ENCODE peak calls at places on chromosomes 5 and 9, in seven cellular contexts. One of them, this sample, is unnamed.

GRCh38 chr5:166503506-166503905 is 1787.9 kb upstream of the WWC1 start:
- DNase-seq in IMR-90: no peak
- DNase-seq in mesenchymal stem cell: no peak
- DNase-seq in neuronal stem cell: no peak
- DNase-seq in mesendoderm: no peak
- DNase-seq in H9: no peak
- DNase-seq in H1: no peak
- DNase-seq in this sample: no peak

GRCh38 chr9:85723220-85723619 is 18.5 kb downstream of the AGTPBP1 start:
- DNase-seq in IMR-90: no peak
- DNase-seq in mesenchymal stem cell: no peak
- DNase-seq in neuronal stem cell: no peak
- DNase-seq in mesendoderm: peak; percentile 88
- DNase-seq in H9: peak; percentile 91
- DNase-seq in H1: peak; percentile 77
- DNase-seq in this sample: no peak

GRCh38 chr9:22119537-22120167 is 110.5 kb upstream of the CDKN2B start:
- DNase-seq in IMR-90: peak; percentile 50
- DNase-seq in mesenchymal stem cell: no peak
- DNase-seq in neuronal stem cell: peak; percentile 9
- DNase-seq in mesendoderm: peak; percentile 63
- DNase-seq in H9: no peak
- DNase-seq in H1: no peak
- DNase-seq in this sample: peak; percentile 55

GRCh38 chr9:16136961-16137360 is 584.1 kb downstream of the CCDC171 start:
- DNase-seq in IMR-90: peak; percentile 79
- DNase-seq in mesenchymal stem cell: peak; percentile 59
- DNase-seq in neuronal stem cell: no peak
- DNase-seq in mesendoderm: no peak
- DNase-seq in H9: no peak
- DNase-seq in H1: no peak
- DNase-seq in this sample: peak; percentile 14

GRCh38 chr5:127838661-127839060 is 135.5 kb downstream of the CCDC192 start:
- DNase-seq in IMR-90: peak; percentile 64
- DNase-seq in mesenchymal stem cell: peak; percentile 65
- DNase-seq in neuronal stem cell: no peak
- DNase-seq in mesendoderm: peak; percentile 86
- DNase-seq in H9: peak; percentile 43
- DNase-seq in H1: no peak
- DNase-seq in this sample: no peak

GRCh38 chr5:135950611-135951010 is 4.2 kb downstream of the LECT2 start:
- DNase-seq in IMR-90: peak; percentile 75
- DNase-seq in mesenchymal stem cell: peak; percentile 22
- DNase-seq in neuronal stem cell: no peak
- DNase-seq in mesendoderm: no peak
- DNase-seq in H9: no peak
- DNase-seq in H1: no peak
- DNase-seq in this sample: no peak

GRCh38 chr5:36270175-36270574 is 28.4 kb upstream of the NADK2 start:
- DNase-seq in IMR-90: no peak
- DNase-seq in mesenchymal stem cell: no peak
- DNase-seq in neuronal stem cell: no peak
- DNase-seq in mesendoderm: no peak
- DNase-seq in H9: no peak
- DNase-seq in H1: no peak
- DNase-seq in this sample: no peak

GRCh38 chr9:111969061-111969460 is 72.4 kb downstream of the UGCG start:
- DNase-seq in IMR-90: peak; percentile 72
- DNase-seq in mesenchymal stem cell: peak; percentile 77
- DNase-seq in neuronal stem cell: no peak
- DNase-seq in mesendoderm: no peak
- DNase-seq in H9: no peak
- DNase-seq in H1: no peak
- DNase-seq in this sample: peak; percentile 84

GRCh38 chr5:78127875-78128274 is 166.6 kb downstream of the AP3B1 start:
- DNase-seq in IMR-90: no peak
- DNase-seq in mesenchymal stem cell: peak; percentile 7
- DNase-seq in neuronal stem cell: no peak
- DNase-seq in mesendoderm: peak; percentile 19
- DNase-seq in H9: no peak
- DNase-seq in H1: peak; percentile 59
- DNase-seq in this sample: peak; percentile 15

GRCh38 chr5:151565971-151566370 is 25.2 kb downstream of the FAT2 start:
- DNase-seq in IMR-90: no peak
- DNase-seq in mesenchymal stem cell: no peak
- DNase-seq in neuronal stem cell: no peak
- DNase-seq in mesendoderm: no peak
- DNase-seq in H9: no peak
- DNase-seq in H1: no peak
- DNase-seq in this sample: no peak

GRCh38 chr9:79189511-79189924 is 382.2 kb upstream of the TLE4 start:
- DNase-seq in IMR-90: peak; percentile 96
- DNase-seq in mesenchymal stem cell: peak; percentile 76
- DNase-seq in neuronal stem cell: no peak
- DNase-seq in mesendoderm: no peak
- DNase-seq in H9: no peak
- DNase-seq in H1: no peak
- DNase-seq in this sample: no peak

GRCh38 chr5:166068547-166069335 is 2222.7 kb upstream of the WWC1 start:
- DNase-seq in IMR-90: no peak
- DNase-seq in mesenchymal stem cell: peak; percentile 63
- DNase-seq in neuronal stem cell: no peak
- DNase-seq in mesendoderm: no peak
- DNase-seq in H9: no peak
- DNase-seq in H1: no peak
- DNase-seq in this sample: no peak

GRCh38 chr5:30572279-30572678 is 621.2 kb upstream of the CDH6 start:
- DNase-seq in IMR-90: no peak
- DNase-seq in mesenchymal stem cell: no peak
- DNase-seq in neuronal stem cell: no peak
- DNase-seq in mesendoderm: peak; percentile 39
- DNase-seq in H9: no peak
- DNase-seq in H1: no peak
- DNase-seq in this sample: no peak

GRCh38 chr9:134502261-134503211 is 139.1 kb upstream of the COL5A1 start:
- DNase-seq in IMR-90: peak; percentile 99
- DNase-seq in mesenchymal stem cell: peak; percentile 99
- DNase-seq in neuronal stem cell: no peak
- DNase-seq in mesendoderm: peak; percentile 62
- DNase-seq in H9: no peak
- DNase-seq in H1: no peak
- DNase-seq in this sample: peak; percentile 59

GRCh38 chr5:58497956-58498942 is 7.0 kb downstream of the GAPT start:
- DNase-seq in IMR-90: peak; percentile 41
- DNase-seq in mesenchymal stem cell: peak; percentile 47
- DNase-seq in neuronal stem cell: peak; percentile 12
- DNase-seq in mesendoderm: peak; percentile 60
- DNase-seq in H9: peak; percentile 37
- DNase-seq in H1: peak; percentile 66
- DNase-seq in this sample: peak; percentile 77

GRCh38 chr5:127696688-127697087 is 6.5 kb upstream of the CCDC192 start:
- DNase-seq in IMR-90: peak; percentile 71
- DNase-seq in mesenchymal stem cell: peak; percentile 63
- DNase-seq in neuronal stem cell: no peak
- DNase-seq in mesendoderm: peak; percentile 34
- DNase-seq in H9: no peak
- DNase-seq in H1: no peak
- DNase-seq in this sample: peak; percentile 42

GRCh38 chr5:150633424-150633823 is 7.0 kb upstream of the SYNPO start:
- DNase-seq in IMR-90: no peak
- DNase-seq in mesenchymal stem cell: no peak
- DNase-seq in neuronal stem cell: no peak
- DNase-seq in mesendoderm: no peak
- DNase-seq in H9: no peak
- DNase-seq in H1: no peak
- DNase-seq in this sample: no peak

GRCh38 chr5:81134066-81134465 is 99.1 kb upstream of the CKMT2 start:
- DNase-seq in IMR-90: no peak
- DNase-seq in mesenchymal stem cell: no peak
- DNase-seq in neuronal stem cell: no peak
- DNase-seq in mesendoderm: no peak
- DNase-seq in H9: no peak
- DNase-seq in H1: no peak
- DNase-seq in this sample: peak; percentile 56

GRCh38 chr5:68641211-68641610 is 425.7 kb downstream of the PIK3R1 start:
- DNase-seq in IMR-90: no peak
- DNase-seq in mesenchymal stem cell: no peak
- DNase-seq in neuronal stem cell: no peak
- DNase-seq in mesendoderm: no peak
- DNase-seq in H9: no peak
- DNase-seq in H1: no peak
- DNase-seq in this sample: no peak

GRCh38 chr5:170104710-170105109 is 987 bp upstream of the FOXI1 start:
- DNase-seq in IMR-90: no peak
- DNase-seq in mesenchymal stem cell: no peak
- DNase-seq in neuronal stem cell: no peak
- DNase-seq in mesendoderm: no peak
- DNase-seq in H9: peak; percentile 15
- DNase-seq in H1: peak; percentile 19
- DNase-seq in this sample: no peak

GRCh38 chr9:18207735-18208134 is 266.2 kb upstream of the ADAMTSL1 start:
- DNase-seq in IMR-90: no peak
- DNase-seq in mesenchymal stem cell: no peak
- DNase-seq in neuronal stem cell: no peak
- DNase-seq in mesendoderm: no peak
- DNase-seq in H9: no peak
- DNase-seq in H1: no peak
- DNase-seq in this sample: no peak

GRCh38 chr5:170287532-170287931 is 10.0 kb downstream of the LCP2 start:
- DNase-seq in IMR-90: no peak
- DNase-seq in mesenchymal stem cell: no peak
- DNase-seq in neuronal stem cell: no peak
- DNase-seq in mesendoderm: no peak
- DNase-seq in H9: no peak
- DNase-seq in H1: no peak
- DNase-seq in this sample: no peak

GRCh38 chr5:73436535-73437125 is 11.9 kb downstream of the FOXD1 start:
- DNase-seq in IMR-90: no peak
- DNase-seq in mesenchymal stem cell: no peak
- DNase-seq in neuronal stem cell: no peak
- DNase-seq in mesendoderm: peak; percentile 37
- DNase-seq in H9: peak; percentile 46
- DNase-seq in H1: peak; percentile 71
- DNase-seq in this sample: no peak
- H2BK5ac ChIP-seq in IMR-90: peak overlapping the region; percentile 71
- H2BK5ac ChIP-seq in mesenchymal stem cell: peak overlapping the region; percentile 33
- H2BK5ac ChIP-seq in neuronal stem cell: no peak overlapping the region
- H2BK5ac ChIP-seq in mesendoderm: no peak overlapping the region
- H2BK5ac ChIP-seq in H9: no peak overlapping the region
- H2BK5ac ChIP-seq in H1: no peak overlapping the region
- H2BK5ac ChIP-seq in this sample: no peak overlapping the region

DNA sequence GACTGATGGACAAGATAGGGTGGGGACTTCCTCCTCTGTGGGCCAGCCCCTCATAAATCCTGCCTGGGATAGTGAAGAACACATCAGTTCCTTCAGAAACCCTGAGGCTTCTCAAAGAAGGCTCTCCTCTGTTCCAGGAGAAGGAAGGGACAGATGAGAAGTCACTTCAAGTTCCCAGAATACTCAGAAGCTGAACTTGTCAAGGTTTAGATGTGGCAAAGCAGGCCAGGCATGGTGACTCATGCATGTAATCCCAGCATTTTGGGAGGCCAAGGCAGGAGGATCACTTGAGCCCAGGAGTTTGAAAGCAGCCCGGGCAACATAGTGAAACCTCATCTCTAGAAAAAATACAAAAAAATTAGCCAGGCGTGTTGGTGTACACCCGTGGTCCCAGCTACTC is 38.5 kb downstream of the STOM start:
- DNase-seq in IMR-90: no peak
- DNase-seq in mesenchymal stem cell: peak; percentile 28
- DNase-seq in neuronal stem cell: no peak
- DNase-seq in mesendoderm: no peak
- DNase-seq in H9: no peak
- DNase-seq in H1: no peak
- DNase-seq in this sample: peak; percentile 17
- H3K18ac ChIP-seq in IMR-90: no peak overlapping the region
- H3K18ac ChIP-seq in mesenchymal stem cell: no peak overlapping the region
- H3K18ac ChIP-seq in neuronal stem cell: no peak overlapping the region
- H3K18ac ChIP-seq in mesendoderm: no peak overlapping the region
- H3K18ac ChIP-seq in H9: no peak overlapping the region
- H3K18ac ChIP-seq in H1: no peak overlapping the region
- H3K18ac ChIP-seq in this sample: no peak overlapping the region

DNA sequence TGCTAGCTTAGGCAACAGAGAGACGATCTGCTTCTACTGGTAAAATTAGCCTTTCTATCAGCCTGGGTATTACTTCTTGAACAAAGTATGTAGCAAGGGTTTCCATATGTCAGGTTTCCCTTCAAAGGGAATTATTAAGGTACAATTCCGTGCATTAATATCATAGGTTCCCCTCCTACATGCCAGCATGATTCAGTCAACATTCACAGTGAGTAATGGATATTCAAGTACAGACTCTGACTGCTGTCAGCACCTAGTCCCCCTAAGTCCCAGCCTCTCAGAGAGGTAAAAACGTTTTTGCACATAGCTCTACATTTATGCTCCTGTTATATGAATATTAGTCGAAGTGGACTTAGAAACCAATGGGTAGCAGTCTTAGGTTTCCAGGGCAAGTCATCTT is 322.4 kb upstream of the CCNG1 start:
- DNase-seq in IMR-90: no peak
- DNase-seq in mesenchymal stem cell: no peak
- DNase-seq in neuronal stem cell: no peak
- DNase-seq in mesendoderm: no peak
- DNase-seq in H9: no peak
- DNase-seq in H1: no peak
- DNase-seq in this sample: no peak
- H2BK5ac ChIP-seq in IMR-90: no peak overlapping the region
- H2BK5ac ChIP-seq in mesenchymal stem cell: no peak overlapping the region
- H2BK5ac ChIP-seq in neuronal stem cell: no peak overlapping the region
- H2BK5ac ChIP-seq in mesendoderm: no peak overlapping the region
- H2BK5ac ChIP-seq in H9: no peak overlapping the region
- H2BK5ac ChIP-seq in H1: no peak overlapping the region
- H2BK5ac ChIP-seq in this sample: no peak overlapping the region

DNA sequence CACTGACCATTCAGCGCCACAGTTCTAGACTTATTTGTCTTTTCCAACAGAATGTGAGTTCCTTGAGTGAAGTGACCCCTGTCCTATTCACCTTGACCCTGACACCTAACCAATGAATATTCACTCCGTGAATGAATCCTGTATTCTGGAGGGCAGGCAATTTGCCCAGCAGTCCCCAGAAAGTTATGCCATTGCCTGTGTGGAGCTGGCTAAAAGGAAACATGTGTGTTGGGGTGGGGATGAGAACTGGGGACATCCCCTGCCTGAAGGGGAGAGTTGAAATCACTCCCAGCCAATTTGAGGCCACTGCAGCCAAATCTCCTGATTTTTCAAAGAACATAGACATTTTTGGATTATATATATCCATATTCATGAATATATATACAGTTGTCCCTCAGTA is 199.0 kb downstream of the SLIT3 start:
- DNase-seq in IMR-90: no peak
- DNase-seq in mesenchymal stem cell: no peak
- DNase-seq in neuronal stem cell: no peak
- DNase-seq in mesendoderm: no peak
- DNase-seq in H9: no peak
- DNase-seq in H1: no peak
- DNase-seq in this sample: no peak
- H3K18ac ChIP-seq in IMR-90: no peak overlapping the region
- H3K18ac ChIP-seq in mesenchymal stem cell: no peak overlapping the region
- H3K18ac ChIP-seq in neuronal stem cell: no peak overlapping the region
- H3K18ac ChIP-seq in mesendoderm: no peak overlapping the region
- H3K18ac ChIP-seq in H9: no peak overlapping the region
- H3K18ac ChIP-seq in H1: no peak overlapping the region
- H3K18ac ChIP-seq in this sample: no peak overlapping the region

This sample was measured in trophoblast cell.